ENCODE peak calls at places on chromosomes 12 and 14, in nine cellular contexts. M is GM23338, L is endodermal cell, J is PC-9, O is brain microvascular endothelial cell, Q is kidney epithelial cell, B is right atrium auricular region, W is esophagus squamous epithelium, K is HL-60. N is an unnamed sample.

GRCh38 chr14:35387209-35387608 is 17.3 kb downstream of the NFKBIA start:
- DNase-seq in M (no peak), L (no peak), J (no peak), O (no peak), Q (no peak), B (no peak), W (no peak), K (no peak), N (no peak)

GRCh38 chr12:130815028-130815741 is 23.9 kb downstream of the STX2 start:
- DNase-seq in M (no peak), L (no peak), J (no peak), O (no peak), Q (no peak), B (no peak), W (no peak), K (no peak), N (no peak)

GRCh38 chr12:71306808-71307207 is 132.8 kb upstream of the LGR5 start:
- DNase-seq in M (no peak), L (no peak), J (no peak), O (no peak), Q (no peak), B (no peak), W (no peak), K (no peak), N (no peak)

GRCh38 chr12:132761032-132761910 is at the start of gene ANKLE2:
- DNase-seq in M (peak; percentile 50), L (peak; percentile 77), J (no peak), O (peak; percentile 72), Q (no peak), B (no peak), W (no peak), K (peak; percentile 41), N (no peak)

GRCh38 chr12:5201554-5202243 is 158.0 kb downstream of the KCNA5 start:
- DNase-seq in M (peak; percentile 71), L (peak; percentile 87), J (no peak), O (no peak), Q (no peak), B (no peak), W (no peak), K (no peak), N (no peak)

GRCh38 chr12:117370588-117370987 is 9.2 kb upstream of the NOS1 start:
- DNase-seq in M (no peak), L (no peak), J (no peak), O (no peak), Q (no peak), B (no peak), W (no peak), K (no peak), N (no peak)

GRCh38 chr12:61308220-61308619 is 952.0 kb upstream of the USP15 start:
- DNase-seq in M (no peak), L (no peak), J (no peak), O (no peak), Q (no peak), B (no peak), W (no peak), K (no peak), N (no peak)

GRCh38 chr12:53184828-53185227 is 4.1 kb upstream of the CSAD start:
- DNase-seq in M (no peak), L (no peak), J (no peak), O (no peak), Q (no peak), B (no peak), W (no peak), K (no peak), N (no peak)

GRCh38 chr14:71645656-71646055 is 286.6 kb upstream of the RGS6 start:
- DNase-seq in M (no peak), L (no peak), J (no peak), O (peak; percentile 46), Q (no peak), B (no peak), W (no peak), K (peak; percentile 4), N (no peak)

GRCh38 chr12:82176761-82177490 is 181.3 kb downstream of the CCDC59 start:
- DNase-seq in M (peak; percentile 5), L (no peak), J (no peak), O (peak; percentile 15), Q (no peak), B (no peak), W (no peak), K (no peak), N (no peak)

GRCh38 chr12:82184844-82185243 is 173.3 kb downstream of the CCDC59 start:
- DNase-seq in M (no peak), L (no peak), J (no peak), O (no peak), Q (no peak), B (no peak), W (no peak), K (no peak), N (no peak)

GRCh38 chr12:82187595-82187994 is 170.6 kb downstream of the CCDC59 start:
- DNase-seq in M (no peak), L (no peak), J (no peak), O (no peak), Q (no peak), B (no peak), W (no peak), K (no peak), N (no peak)

GRCh38 chr12:82186282-82186681 is 171.9 kb downstream of the CCDC59 start:
- DNase-seq in M (no peak), L (no peak), J (no peak), O (no peak), Q (no peak), B (no peak), W (no peak), K (no peak), N (no peak)

GRCh38 chr12:82182601-82183000 is 175.6 kb downstream of the CCDC59 start:
- DNase-seq in M (no peak), L (no peak), J (no peak), O (peak; percentile 1), Q (no peak), B (no peak), W (no peak), K (no peak), N (no peak)
- TF ChIP-seq CTCF in M (no peak), L (no peak), J (no peak), O (no peak), Q (no peak), B (no peak), W (no peak), K (no peak), N (no peak)

GRCh38 chr12:47839214-47839613 is 19.5 kb upstream of the HDAC7 start:
- DNase-seq in M (no peak), L (peak; percentile 59), J (no peak), O (no peak), Q (no peak), B (no peak), W (no peak), K (no peak), N (no peak)

GRCh38 chr12:47835831-47836155 is 16.1 kb upstream of the HDAC7 start:
- DNase-seq in M (peak; percentile 43), L (no peak), J (peak; percentile 93), O (no peak), Q (no peak), B (no peak), W (no peak), K (no peak), N (no peak)

GRCh38 chr12:47840571-47840970 is 20.9 kb upstream of the HDAC7 start:
- DNase-seq in M (no peak), L (no peak), J (no peak), O (no peak), Q (no peak), B (no peak), W (no peak), K (no peak), N (no peak)

GRCh38 chr12:47837190-47838171 is 17.8 kb upstream of the HDAC7 start:
- DNase-seq in M (peak; percentile 91), L (peak; percentile 93), J (peak; percentile 56), O (no peak), Q (no peak), B (no peak), W (no peak), K (no peak), N (no peak)

DNA sequence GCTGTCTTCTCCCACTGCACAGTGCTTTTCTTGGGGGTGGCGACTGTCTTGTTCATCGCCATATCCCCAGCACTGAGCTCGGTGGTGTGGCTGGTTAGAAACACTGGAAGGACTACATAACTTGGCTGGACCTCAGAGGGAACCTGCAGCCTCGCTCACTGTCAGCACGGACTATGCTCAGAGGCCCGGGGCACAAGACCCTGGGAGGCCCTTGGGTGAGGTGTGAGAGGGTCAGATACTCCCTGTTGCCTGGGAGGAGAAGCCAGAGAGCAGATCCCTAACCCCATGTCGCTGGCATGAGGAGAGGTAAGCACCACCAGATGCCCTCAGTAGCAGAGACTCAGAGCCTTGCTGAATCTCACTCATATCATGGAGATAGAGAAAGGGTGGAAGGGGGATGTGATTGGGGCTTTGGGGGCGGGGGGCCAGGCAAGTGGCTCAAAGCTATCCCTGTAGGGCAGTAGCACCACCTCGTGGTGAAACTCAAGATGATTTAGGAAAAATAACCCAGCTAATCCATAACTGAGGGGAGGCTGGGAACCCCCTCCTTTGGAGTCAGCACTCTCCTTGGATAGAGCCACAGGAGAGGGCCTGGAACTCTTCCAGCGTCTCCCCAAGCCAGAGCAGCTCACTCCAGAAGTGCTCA is 18.7 kb upstream of the HDAC7 start:
- DNase-seq in M (peak; percentile 78), L (peak; percentile 86), J (no peak), O (peak; percentile 18), Q (no peak), B (no peak), W (no peak), K (no peak), N (no peak)
- TF ChIP-seq CTCF in M (peak; percentile 74), L (peak; percentile 79), J (peak; percentile 68), O (peak; percentile 64), Q (peak; percentile 47), B (peak; percentile 61), W (peak; percentile 40), K (peak; percentile 14), N (peak; percentile 77)

DNA sequence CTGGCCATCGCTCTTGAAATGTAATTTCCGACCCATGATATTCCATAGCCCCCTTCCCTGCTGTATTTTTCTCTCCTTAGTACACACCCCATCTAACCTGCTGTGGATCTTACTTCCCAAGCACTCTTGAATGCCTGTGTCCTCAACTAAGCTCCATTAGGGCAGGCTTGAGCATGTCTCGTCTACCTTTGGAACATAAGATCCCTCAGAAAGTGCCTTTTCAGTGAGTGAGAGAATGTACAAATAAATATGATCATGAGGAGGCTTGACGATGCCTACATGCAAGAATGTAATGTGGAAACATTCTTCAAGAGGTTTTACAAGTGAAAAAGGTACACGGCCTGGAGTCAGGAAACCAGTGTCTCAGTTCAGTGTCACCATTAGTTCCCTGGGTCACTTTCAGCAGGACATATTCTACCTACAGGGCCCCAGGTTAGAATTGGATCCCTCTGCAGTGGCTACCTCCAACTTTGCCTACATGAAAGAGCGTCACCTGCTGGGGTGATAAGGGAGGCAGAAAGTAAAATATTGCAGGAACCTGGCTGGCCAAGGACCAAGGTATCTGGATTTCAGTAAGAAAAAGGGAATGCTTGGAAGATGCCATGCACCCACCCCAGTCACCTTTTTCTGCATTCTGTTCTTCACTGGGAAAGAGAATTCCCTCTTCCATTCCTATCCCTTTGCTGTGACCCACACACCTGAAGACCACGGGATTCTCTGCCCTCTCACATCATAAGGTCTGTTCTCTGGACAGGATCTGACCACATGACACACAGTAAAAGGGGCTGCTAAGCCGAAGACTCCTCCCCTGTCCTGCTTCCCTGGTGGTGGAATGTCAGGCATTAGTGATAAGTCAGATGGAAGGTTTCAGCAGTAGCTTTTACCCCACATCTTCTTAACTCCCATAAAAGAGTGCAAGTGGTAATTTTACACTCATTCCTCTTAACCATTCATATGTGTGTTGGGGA is 24.6 kb upstream of the SERPINA1 start:
- DNase-seq in M (peak; percentile 52), L (peak; percentile 72), J (no peak), O (no peak), Q (no peak), B (no peak), W (no peak), K (no peak), N (no peak)
- TF ChIP-seq CTCF in M (peak; percentile 87), L (peak; percentile 72), J (no peak), O (peak; percentile 58), Q (peak; percentile 51), B (no peak), W (peak; percentile 43), K (peak; percentile 42), N (no peak)

GRCh38 chr12:124564232-124564958 is 3.0 kb downstream of the NCOR2 start:
- DNase-seq in M (peak; percentile 57), L (peak; percentile 87), J (no peak), O (no peak), Q (no peak), B (no peak), W (no peak), K (no peak), N (no peak)
- TF ChIP-seq CTCF in M (peak; percentile 2), L (no peak), J (no peak), O (no peak), Q (no peak), B (no peak), W (no peak), K (no peak), N (no peak)

N was measured in osteocyte.